ENCODE peak calls at places on chromosomes 13 and 19, in five cellular contexts. W is tibial nerve, T is pancreas, X is Peyer's patch, V is heart right ventricle. G is an unnamed sample. For H3K4me1, the result is how much of the 10 kb centered on the place peaks cover.

GRCh38 chr13:79779761-79780160 is 298.8 kb downstream of the NDFIP2 start:
- DNase-seq in T (no peak), X (peak), V (no peak), W (peak), G (no peak)

GRCh38 chr13:38366954-38367645 is 17.4 kb downstream of the UFM1 start:
- DNase-seq in X (no peak), W (no peak), V (no peak), T (no peak), G (no peak)

GRCh38 chr19:44603201-44603945 is 10.0 kb upstream of the IGSF23 start:
- DNase-seq in V (no peak), T (no peak), X (no peak), W (no peak), G (no peak)

GRCh38 chr19:12055784-12056183 is 3.0 kb upstream of the ZNF878 start:
- DNase-seq in X (no peak), V (no peak), W (no peak), T (no peak), G (no peak)

GRCh38 chr19:12272980-12273901 is 21.4 kb downstream of the ZNF44 start:
- DNase-seq in X (no peak), W (no peak), V (no peak), T (no peak), G (no peak)

GRCh38 chr19:13303381-13304129 is 153.3 kb downstream of the IER2 start:
- DNase-seq in W (no peak), T (no peak), V (no peak), X (no peak), G (no peak)

GRCh38 chr19:6076675-6077463 is 33.4 kb downstream of the RFX2 start:
- DNase-seq in X (peak), V (no peak), T (no peak), W (no peak), G (no peak)

GRCh38 chr13:47216176-47216822 is 319.4 kb upstream of the HTR2A start:
- DNase-seq in X (no peak), V (no peak), T (no peak), W (no peak), G (no peak)

GRCh38 chr13:113105032-113105993 is at the start of gene F7:
- DNase-seq in W (no peak), X (peak), V (no peak), T (no peak), G (no peak)

GRCh38 chr13:50615234-50615633 is 228.3 kb downstream of the DLEU7 start:
- DNase-seq in W (no peak), X (no peak), V (no peak), T (no peak), G (no peak)

GRCh38 chr19:16115309-16116039 is 3.8 kb downstream of the RAB8A start:
- DNase-seq in X (peak), V (no peak), T (no peak), W (no peak), G (no peak)
- H3K4me1 ChIP-seq in X (half or more), V (under half), T (under half), W (half or more), G (half or more)

GRCh38 chr19:7850429-7850819 is 20.4 kb downstream of the EVI5L start:
- DNase-seq in T (no peak), W (no peak), X (no peak), V (no peak), G (no peak)
- H3K27ac ChIP-seq in T (no peak), W (no peak), X (no peak), V (no peak), G (no peak)

DNA sequence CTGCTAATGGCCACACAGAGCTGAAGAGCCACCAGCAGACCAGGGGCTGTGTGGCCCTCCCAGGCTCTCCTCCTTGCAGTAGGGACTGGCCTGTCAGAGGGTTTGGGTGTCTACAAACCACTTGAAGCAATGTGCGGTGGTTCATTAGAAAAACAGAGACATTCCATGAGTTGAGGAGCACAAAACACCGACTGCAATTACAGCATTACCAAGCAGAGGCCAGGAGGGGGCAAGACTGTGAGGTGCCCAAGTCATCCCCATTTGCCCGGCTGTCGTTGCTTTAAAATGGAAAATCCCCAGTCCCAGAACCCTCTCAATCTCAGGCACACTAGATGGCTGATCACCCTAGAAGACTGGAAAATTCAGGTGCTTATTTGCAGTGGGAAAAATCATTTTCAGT is 15.0 kb downstream of the TMTC4 start:
- DNase-seq in V (no peak), T (no peak), X (no peak), W (no peak), G (no peak)
- TF ChIP-seq CTCF in V (no peak), T (no peak), X (no peak), W (no peak), G (no peak)

DNA sequence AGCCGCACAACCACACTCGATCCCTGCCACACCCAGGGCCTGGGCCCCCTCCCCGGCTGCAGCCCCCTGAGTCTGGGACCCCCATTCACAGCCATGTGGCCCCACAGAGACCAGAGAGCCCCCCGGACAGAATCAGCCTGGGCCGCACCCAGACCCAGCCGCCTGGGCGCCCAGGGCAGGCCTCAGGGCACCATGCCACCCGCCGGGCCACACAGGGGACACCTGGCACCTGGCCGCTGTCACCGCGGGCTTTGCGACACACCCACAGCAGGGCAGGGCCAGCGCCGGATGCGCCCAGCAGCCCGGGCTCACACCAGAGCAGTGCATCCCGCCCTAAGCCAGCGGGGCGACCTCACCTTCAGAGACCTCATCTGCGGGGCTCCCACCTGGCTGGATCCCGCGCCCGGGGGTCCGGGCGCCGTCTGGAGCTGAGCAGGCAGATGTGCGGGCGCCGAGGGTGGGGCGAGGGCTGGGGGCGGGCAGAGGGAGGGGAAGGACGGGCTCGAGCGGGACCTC is 443 bp downstream of the TBXA2R start:
- DNase-seq in V (no peak), T (peak), W (no peak), X (peak), G (no peak)
- H3K4me1 ChIP-seq in V (under half), T (under half), W (under half), X (under half), G (half or more)

DNA sequence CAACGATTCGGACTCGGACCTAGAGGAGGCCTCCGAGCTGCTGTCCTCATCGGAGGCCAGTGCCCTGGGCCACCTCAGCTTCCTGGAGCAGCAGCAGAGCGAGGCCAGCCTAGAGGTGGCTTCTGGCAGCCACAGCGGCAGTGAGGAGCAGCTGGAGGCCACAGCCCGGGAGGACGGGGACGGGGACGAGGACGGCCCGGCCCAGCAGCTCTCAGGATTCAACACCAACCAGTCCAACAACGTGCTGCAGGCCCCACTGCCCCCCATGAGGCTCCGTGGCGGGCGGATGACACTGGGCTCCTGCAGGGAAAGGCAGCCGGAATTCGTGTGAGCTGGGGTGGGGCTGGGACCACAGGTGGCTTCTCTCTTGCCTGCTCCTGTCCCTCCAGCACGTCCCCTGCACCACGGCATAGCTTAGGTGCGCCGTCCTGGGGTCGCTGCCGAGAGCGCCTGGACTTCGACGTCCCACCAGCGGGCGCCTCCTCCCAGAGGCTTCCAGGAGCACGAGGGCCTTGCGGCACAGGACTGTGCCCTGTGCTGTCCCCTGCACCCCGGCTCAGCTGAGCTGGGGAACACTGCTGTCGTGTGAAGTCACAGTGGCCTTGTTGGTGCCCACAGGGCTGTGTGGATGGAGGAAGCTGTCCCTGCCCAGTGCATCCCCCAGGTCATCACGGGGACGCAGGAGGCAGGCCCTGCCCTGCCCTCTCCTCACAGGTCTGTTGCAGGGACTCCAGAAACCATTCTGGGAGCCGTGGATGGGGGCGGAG is 9.3 kb downstream of the POLR2E start:
- DNase-seq in X (no peak), V (no peak), T (peak), W (no peak), G (no peak)
- H3K27ac ChIP-seq in X (no peak), V (no peak), T (no peak), W (no peak), G (no peak)

GRCh38 chr13:110089815-110090214 is 217.1 kb downstream of the COL4A1 start:
- DNase-seq in T (no peak), V (no peak), X (no peak), W (no peak), G (no peak)
- TF ChIP-seq CTCF in T (no peak), V (peak), X (no peak), W (no peak), G (peak)

GRCh38 chr19:33263325-33264023 is 37.8 kb upstream of the SLC7A10 start:
- DNase-seq in W (no peak), T (no peak), V (no peak), X (no peak), G (no peak)
- H3K4me1 ChIP-seq in W (under half), T (under half), V (under half), X (under half), G (under half)

GRCh38 chr19:8573316-8573715 is 3.9 kb downstream of the MYO1F start:
- DNase-seq in W (no peak), T (no peak), X (no peak), V (no peak), G (no peak)
- H3K27ac ChIP-seq in W (no peak), T (no peak), X (no peak), V (no peak), G (no peak)

DNA sequence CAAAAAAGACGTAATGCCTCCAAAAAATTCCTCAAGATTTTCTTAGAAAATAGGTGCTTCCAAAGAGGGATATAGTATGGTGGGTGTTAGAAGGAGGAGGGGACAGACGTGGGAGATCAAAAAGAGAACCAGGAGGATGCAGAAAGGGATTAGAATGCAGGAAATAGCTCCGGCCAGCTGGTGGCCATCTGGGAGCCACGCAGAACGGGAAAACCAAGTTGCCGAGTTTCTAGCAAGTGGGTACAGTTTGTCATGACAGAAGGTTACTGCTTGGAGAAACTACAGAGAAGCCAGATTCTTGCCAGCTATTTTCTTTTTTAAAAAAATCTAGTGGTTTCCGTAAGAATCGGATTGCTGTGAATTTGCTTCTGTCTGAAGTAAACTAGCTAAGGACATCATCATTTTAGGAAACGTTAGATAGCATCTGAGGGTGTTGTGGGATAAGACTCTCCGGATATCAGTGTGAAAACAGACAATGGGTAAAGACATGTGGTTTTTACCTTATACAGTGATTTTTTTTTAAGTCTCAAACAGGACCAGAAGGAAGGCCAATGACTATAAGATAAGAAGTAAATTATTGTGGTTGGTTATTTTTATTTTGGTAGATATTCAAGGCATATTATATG is 104.9 kb downstream of the HSPH1 start:
- DNase-seq in X (no peak), V (no peak), W (no peak), T (no peak), G (no peak)
- TF ChIP-seq CTCF in X (no peak), V (no peak), W (no peak), T (no peak), G (no peak)

GRCh38 chr19:9856609-9857008 is 21.5 kb downstream of the PIN1 start:
- DNase-seq in W (no peak), V (no peak), X (no peak), T (no peak), G (no peak)

GRCh38 chr19:9857920-9858746 is 23.0 kb downstream of the PIN1 start:
- DNase-seq in W (no peak), V (no peak), X (no peak), T (no peak), G (no peak)

GRCh38 chr19:9857076-9857721 is 22.1 kb downstream of the PIN1 start:
- DNase-seq in T (no peak), V (no peak), X (no peak), W (no peak), G (no peak)

GRCh38 chr19:9860407-9860806 is 25.3 kb downstream of the PIN1 start:
- DNase-seq in V (no peak), X (no peak), W (no peak), T (no peak), G (no peak)

DNA sequence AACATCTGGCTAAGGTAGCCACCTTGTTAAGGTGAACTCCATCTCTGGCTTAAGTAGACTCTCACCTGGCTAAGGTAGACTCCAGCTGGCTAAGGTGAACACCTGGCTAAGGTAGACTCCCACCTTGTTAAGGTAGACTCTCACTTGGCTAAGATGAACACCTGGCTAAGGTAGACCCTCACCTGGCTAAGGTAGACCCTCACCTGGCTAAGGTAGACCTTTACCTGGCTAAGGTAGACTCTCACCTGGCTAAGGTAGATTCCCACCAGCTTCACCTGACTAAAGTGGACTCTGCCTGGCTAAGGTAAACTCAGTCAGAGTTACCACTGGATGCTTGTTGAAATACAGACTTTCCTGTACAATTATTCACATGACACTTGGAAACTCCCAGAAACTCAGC is 23.6 kb downstream of the PIN1 start:
- DNase-seq in X (no peak), W (no peak), V (no peak), T (no peak), G (no peak)
- H3K4me1 ChIP-seq in X (under half), W (under half), V (under half), T (under half), G (under half)